ENCODE peak calls at places on chromosomes 4 and X, in seven cellular contexts. P is A549, I is ovary, O is tibial nerve, D is transverse colon, T is K562, B is upper lobe of left lung. R is an unnamed sample.

GRCh38 chrX:109393859-109394258 is 88.0 kb downstream of the GUCY2F start:
- DNase-seq in I (no peak), B (no peak), P (peak; percentile 2), O (no peak), D (no peak), T (peak; percentile 31), R (no peak)

GRCh38 chr4:89737888-89738287 is 99.1 kb downstream of the SNCA start:
- DNase-seq in O (no peak), T (no peak), D (no peak), I (no peak), P (no peak), B (no peak), R (no peak)

GRCh38 chr4:137408527-137409177 is 123.6 kb downstream of the PCDH18 start:
- DNase-seq in P (no peak), D (no peak), I (no peak), O (no peak), B (no peak), T (no peak), R (no peak)

GRCh38 chr4:110449947-110450346 is 26.0 kb upstream of the ENPEP start:
- DNase-seq in P (no peak), D (peak; percentile 82), O (no peak), B (no peak), T (no peak), I (no peak), R (no peak)

GRCh38 chrX:2325076-2325784 is 175.5 kb downstream of the DHRSX start:
- DNase-seq in I (peak; percentile 91), D (peak; percentile 78), B (no peak), T (peak; percentile 44), P (no peak), O (peak; percentile 38), R (peak; percentile 96)

GRCh38 chr4:89598602-89599001 is 238.4 kb downstream of the SNCA start:
- DNase-seq in P (peak; percentile 20), D (no peak), O (no peak), B (no peak), T (no peak), I (no peak), R (no peak)

GRCh38 chr4:108900018-108900417 is 137.2 kb upstream of the ETNPPL start:
- DNase-seq in I (no peak), O (no peak), B (no peak), P (no peak), D (no peak), T (no peak), R (no peak)

GRCh38 chr4:123893746-123894095 is 497.1 kb downstream of the SPRY1 start:
- DNase-seq in B (no peak), I (no peak), P (no peak), D (no peak), O (no peak), T (no peak), R (no peak)

GRCh38 chrX:107678957-107679740 is 50.8 kb downstream of the PRPS1 start:
- DNase-seq in I (peak; percentile 82), T (peak; percentile 20), O (peak; percentile 87), D (peak; percentile 79), P (peak; percentile 24), B (no peak), R (peak; percentile 93)

GRCh38 chrX:154805696-154806091 is 409 bp upstream of the MPP1 start:
- DNase-seq in T (no peak), D (no peak), P (no peak), I (no peak), B (no peak), O (no peak), R (no peak)

GRCh38 chrX:276588-277171 is 4.5 kb upstream of the PLCXD1 start:
- DNase-seq in D (peak; percentile 49), O (no peak), P (peak; percentile 58), I (no peak), T (peak; percentile 27), B (peak; percentile 87), R (peak; percentile 71)

GRCh38 chr4:86506591-86506990 is 87.5 kb upstream of the PTPN13 start:
- DNase-seq in P (no peak), I (no peak), T (no peak), O (no peak), D (no peak), B (no peak), R (no peak)

GRCh38 chr4:118033148-118034060 is 882 bp upstream of the NDST3 start:
- DNase-seq in P (peak; percentile 15), T (peak; percentile 3), O (no peak), I (peak; percentile 21), B (peak; percentile 90), D (peak; percentile 69), R (peak; percentile 69)

GRCh38 chr4:105327222-105327621 is 146.6 kb downstream of the PPA2 start:
- DNase-seq in B (no peak), D (no peak), P (no peak), I (no peak), O (no peak), T (no peak), R (no peak)

GRCh38 chr4:64305565-64306254 is 103.5 kb downstream of the TECRL start:
- DNase-seq in D (no peak), I (no peak), P (no peak), O (no peak), B (no peak), T (no peak), R (no peak)

GRCh38 chr4:164807611-164808010 is 53.7 kb downstream of the SMIM31 start:
- DNase-seq in O (no peak), D (no peak), P (peak; percentile 0), B (no peak), T (no peak), I (peak; percentile 19), R (no peak)

GRCh38 chrX:136747003-136747986 is 33.4 kb downstream of the ARHGEF6 start:
- DNase-seq in T (no peak), P (no peak), B (no peak), O (no peak), D (no peak), I (no peak), R (no peak)

GRCh38 chr4:41360214-41360910 is 103.6 kb downstream of the UCHL1 start:
- DNase-seq in T (peak; percentile 9), O (peak; percentile 29), P (peak; percentile 61), B (peak; percentile 94), I (peak; percentile 55), D (peak; percentile 64), R (peak; percentile 81)

GRCh38 chr4:1890979-1891378 is 19.8 kb downstream of the NSD2 start:
- DNase-seq in I (no peak), B (no peak), P (no peak), O (no peak), D (peak; percentile 46), T (no peak), R (no peak)
- TF ChIP-seq EP300 in I (no peak), B (no peak), P (no peak), O (no peak), D (no peak), T (no peak), R (no peak)

GRCh38 chr4:139651282-139652194 is 14.1 kb upstream of the MGST2 start:
- DNase-seq in P (peak; percentile 84), D (peak; percentile 78), B (no peak), I (peak; percentile 94), T (peak; percentile 73), O (peak; percentile 45), R (peak; percentile 91)
- TF ChIP-seq CTCF in P (peak; percentile 80), D (peak; percentile 87), B (peak; percentile 79), I (peak; percentile 84), T (peak; percentile 93), O (peak; percentile 90), R (peak; percentile 85)

GRCh38 chr4:107863850-107864371 is 39.2 kb downstream of the SGMS2 start:
- DNase-seq in T (peak; percentile 11), P (peak; percentile 19), D (peak; percentile 73), O (no peak), I (no peak), B (no peak), R (peak; percentile 61)

GRCh38 chr4:107866726-107867125 is 42.0 kb downstream of the SGMS2 start:
- DNase-seq in D (no peak), O (no peak), T (no peak), P (no peak), I (no peak), B (no peak), R (no peak)

GRCh38 chr4:107863416-107863815 is 38.7 kb downstream of the SGMS2 start:
- DNase-seq in T (no peak), I (no peak), D (no peak), P (no peak), O (no peak), B (no peak), R (no peak)

GRCh38 chr4:107858158-107858742 is 33.5 kb downstream of the SGMS2 start:
- DNase-seq in T (no peak), B (no peak), O (no peak), P (no peak), I (no peak), D (no peak), R (no peak)

DNA sequence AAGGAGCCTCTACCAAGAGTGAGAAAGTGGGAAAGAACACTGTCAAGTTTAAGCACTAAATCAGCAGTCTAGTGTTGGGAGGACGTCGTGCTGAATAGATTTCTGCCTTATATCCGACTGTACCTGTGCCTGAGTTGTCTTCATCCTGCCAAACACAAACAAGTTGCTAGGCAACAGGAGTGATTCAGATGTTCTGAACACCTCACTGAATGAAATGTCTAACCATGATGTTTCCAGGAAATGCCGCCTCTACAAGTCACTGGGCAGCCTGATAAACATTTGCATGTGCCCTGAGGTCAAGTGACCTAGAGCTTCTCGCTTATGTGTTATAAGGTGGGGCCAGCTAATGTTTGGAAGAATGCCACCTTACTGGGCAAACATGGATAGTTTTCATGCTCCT is 37.9 kb downstream of the SGMS2 start:
- DNase-seq in P (peak; percentile 71), I (no peak), D (peak; percentile 14), O (no peak), B (no peak), T (no peak), R (no peak)
- TF ChIP-seq EP300 in P (no peak), I (no peak), D (peak; percentile 28), O (no peak), B (peak; percentile 62), T (no peak), R (no peak)

GRCh38 chr4:16278178-16278577 is 51.9 kb upstream of the TAPT1 start:
- DNase-seq in B (no peak), D (no peak), T (no peak), I (no peak), O (no peak), P (no peak), R (no peak)
- TF ChIP-seq CTCF in B (no peak), D (no peak), T (peak; percentile 45), I (no peak), O (no peak), P (no peak), R (no peak)

DNA sequence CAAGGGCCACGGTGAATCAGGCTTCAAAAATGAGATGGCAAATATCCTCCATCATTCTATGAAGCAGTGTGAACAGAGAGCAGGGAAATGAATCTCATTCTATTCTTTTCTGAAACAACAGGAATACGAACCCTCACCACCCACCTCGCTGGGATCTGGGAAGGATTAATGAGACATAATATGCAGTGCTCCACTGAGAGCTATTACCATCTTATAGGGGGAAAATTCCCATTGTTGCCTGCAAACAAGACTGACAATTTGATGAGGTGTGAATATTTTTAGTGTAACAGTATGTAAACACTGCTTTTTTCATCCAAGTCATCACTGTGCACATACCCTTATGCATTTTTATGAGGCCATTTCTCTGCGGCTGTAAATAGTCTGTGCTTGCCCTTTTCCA is 285.7 kb upstream of the CPEB2 start:
- DNase-seq in B (no peak), D (no peak), P (no peak), I (no peak), O (no peak), T (no peak), R (no peak)
- TF ChIP-seq EP300 in B (no peak), D (no peak), P (no peak), I (no peak), O (no peak), T (no peak), R (no peak)

R was measured in sigmoid colon.